ENCODE peak calls at places on chromosome 12, in nine cellular contexts. U is dorsolateral prefrontal cortex; A is stimulated activated CD4-positive, alpha-beta T cell treated with anti-CD3 and anti-CD28 coated beads, Interleukin-1b, Interleukin-23, amount 100 ng/mL, for 24 hours; T is ovary; X is aorta; R is glutamatergic neuron; F is esophagus squamous epithelium; Y is fibroblast of the aortic adventitia; G is HEK293T. D is an unnamed sample.

GRCh38 chr12:98291828-98292227 is 223.6 kb upstream of the TMPO start:
- DNase-seq in R (no peak), A (no peak), T (no peak), X (no peak), G (no peak), U (no peak), F (no peak), Y (no peak), D (no peak)

GRCh38 chr12:40515041-40515825 is 177.0 kb upstream of the CNTN1 start:
- DNase-seq in F (no peak), T (no peak), Y (peak; percentile 37), U (no peak), A (no peak), G (no peak), R (peak; percentile 51), X (no peak), D (no peak)

GRCh38 chr12:9810721-9811120 is 16.6 kb upstream of the KLRF1 start:
- DNase-seq in T (no peak), Y (no peak), F (no peak), X (no peak), R (no peak), G (no peak), A (no peak), U (no peak), D (no peak)

GRCh38 chr12:107967170-107967569 is 161.9 kb upstream of the WSCD2 start:
- DNase-seq in X (no peak), G (no peak), T (no peak), Y (no peak), U (no peak), A (no peak), R (no peak), F (no peak), D (no peak)

GRCh38 chr12:89261982-89262381 is 90.3 kb downstream of the DUSP6 start:
- DNase-seq in R (no peak), T (no peak), U (no peak), F (no peak), G (no peak), X (no peak), A (no peak), Y (no peak), D (no peak)

GRCh38 chr12:123571343-123571813 is 13.0 kb upstream of the TMED2 start:
- DNase-seq in A (no peak), U (peak; percentile 18), G (peak; percentile 51), T (peak; percentile 61), Y (peak; percentile 86), X (peak; percentile 57), F (no peak), R (peak; percentile 26), D (peak; percentile 20)

GRCh38 chr12:128365831-128366231 is 98.9 kb downstream of the TMEM132C start:
- DNase-seq in G (no peak), U (peak; percentile 62), R (peak; percentile 23), F (no peak), Y (no peak), X (no peak), A (no peak), T (peak; percentile 28), D (no peak)

GRCh38 chr12:45122776-45123380 is 72.0 kb upstream of the DBX2 start:
- DNase-seq in Y (peak; percentile 60), R (no peak), G (peak; percentile 32), A (no peak), U (no peak), X (no peak), T (no peak), F (no peak), D (peak; percentile 6)

GRCh38 chr12:66365718-66366485 is 63.6 kb downstream of the HELB start:
- DNase-seq in X (no peak), U (no peak), R (no peak), Y (no peak), A (no peak), F (no peak), G (no peak), T (no peak), D (no peak)

GRCh38 chr12:121214171-121214777 is 4.3 kb downstream of the P2RX4 start:
- DNase-seq in U (no peak), G (no peak), Y (peak; percentile 34), X (no peak), A (no peak), F (no peak), T (no peak), R (no peak), D (no peak)

GRCh38 chr12:18428416-18428815 is 167.1 kb downstream of the PIK3C2G start:
- DNase-seq in F (no peak), A (no peak), X (no peak), U (no peak), R (no peak), G (no peak), T (no peak), Y (peak; percentile 4), D (no peak)

GRCh38 chr12:15996254-15996653 is 85.1 kb downstream of the DERA start:
- DNase-seq in F (no peak), Y (peak; percentile 47), T (no peak), R (no peak), G (no peak), A (no peak), U (no peak), X (no peak), D (peak; percentile 59)

GRCh38 chr12:49693931-49694439 is 13.2 kb downstream of the FMNL3 start:
- DNase-seq in R (no peak), F (no peak), Y (peak; percentile 59), X (no peak), G (no peak), T (no peak), A (no peak), U (no peak), D (no peak)

GRCh38 chr12:91622981-91623380 is 440.4 kb upstream of the DCN start:
- DNase-seq in G (no peak), U (no peak), A (no peak), Y (no peak), X (no peak), T (no peak), R (no peak), F (no peak), D (no peak)

GRCh38 chr12:29961231-29961630 is 177.5 kb upstream of the TMTC1 start:
- DNase-seq in X (no peak), R (no peak), T (no peak), A (no peak), Y (peak; percentile 4), F (no peak), G (no peak), U (no peak), D (no peak)

GRCh38 chr12:12947902-12948301 is 4.1 kb downstream of the GPRC5D start:
- DNase-seq in A (no peak), U (no peak), G (no peak), X (no peak), F (no peak), T (no peak), Y (peak; percentile 15), R (no peak), D (no peak)

GRCh38 chr12:55675671-55676070 is 32.0 kb downstream of the ITGA7 start:
- DNase-seq in Y (peak; percentile 15), R (no peak), T (no peak), U (no peak), F (no peak), G (no peak), X (no peak), A (no peak), D (no peak)

GRCh38 chr12:47270782-47271664 is 191.3 kb upstream of the AMIGO2 start:
- DNase-seq in X (no peak), U (no peak), T (no peak), Y (peak; percentile 60), F (no peak), A (no peak), G (no peak), R (no peak), D (peak; percentile 76)

GRCh38 chr12:29743072-29743471 is 40.7 kb downstream of the TMTC1 start:
- DNase-seq in G (no peak), X (no peak), F (no peak), A (no peak), Y (no peak), T (no peak), R (no peak), U (no peak), D (no peak)

D was measured in SW 1271.